ENCODE peak calls at places on chromosomes 2 and 18, in ten cellular contexts. One of them, this sample, is unnamed.

GRCh38 chr2:212970132-212970531 is 181.3 kb downstream of the IKZF2 start:
- DNase-seq in fibroblast of mammary gland: peak
- DNase-seq in GM23248: peak
- DNase-seq in astrocyte: peak
- DNase-seq in cardiac muscle cell: no peak
- DNase-seq in brain microvascular endothelial cell: no peak
- DNase-seq in GM12865: no peak
- DNase-seq in MM.1S: no peak
- DNase-seq in body of pancreas: no peak
- DNase-seq in HL-60: no peak
- DNase-seq in this sample: peak

GRCh38 chr2:149715005-149715592 is 127.5 kb upstream of the MMADHC start:
- DNase-seq in fibroblast of mammary gland: peak
- DNase-seq in GM23248: peak
- DNase-seq in astrocyte: peak
- DNase-seq in cardiac muscle cell: peak
- DNase-seq in brain microvascular endothelial cell: peak
- DNase-seq in GM12865: peak
- DNase-seq in MM.1S: peak
- DNase-seq in body of pancreas: no peak
- DNase-seq in HL-60: no peak
- DNase-seq in this sample: peak

GRCh38 chr2:72138011-72138881 is 9.4 kb downstream of the CYP26B1 start:
- DNase-seq in fibroblast of mammary gland: no peak
- DNase-seq in GM23248: no peak
- DNase-seq in astrocyte: no peak
- DNase-seq in cardiac muscle cell: peak
- DNase-seq in brain microvascular endothelial cell: no peak
- DNase-seq in GM12865: no peak
- DNase-seq in MM.1S: no peak
- DNase-seq in body of pancreas: no peak
- DNase-seq in HL-60: no peak
- DNase-seq in this sample: no peak

GRCh38 chr2:140863713-140864112 is 1267.1 kb downstream of the LRP1B start:
- DNase-seq in fibroblast of mammary gland: peak
- DNase-seq in GM23248: peak
- DNase-seq in astrocyte: peak
- DNase-seq in cardiac muscle cell: peak
- DNase-seq in brain microvascular endothelial cell: peak
- DNase-seq in GM12865: peak
- DNase-seq in MM.1S: peak
- DNase-seq in body of pancreas: no peak
- DNase-seq in HL-60: peak
- DNase-seq in this sample: peak

GRCh38 chr2:164560902-164561301 is 60.4 kb downstream of the GRB14 start:
- DNase-seq in fibroblast of mammary gland: no peak
- DNase-seq in GM23248: no peak
- DNase-seq in astrocyte: no peak
- DNase-seq in cardiac muscle cell: no peak
- DNase-seq in brain microvascular endothelial cell: no peak
- DNase-seq in GM12865: no peak
- DNase-seq in MM.1S: no peak
- DNase-seq in body of pancreas: no peak
- DNase-seq in HL-60: no peak
- DNase-seq in this sample: no peak

GRCh38 chr18:47881042-47881441 is 49.4 kb downstream of the SMAD2 start:
- DNase-seq in fibroblast of mammary gland: no peak
- DNase-seq in GM23248: no peak
- DNase-seq in astrocyte: no peak
- DNase-seq in cardiac muscle cell: no peak
- DNase-seq in brain microvascular endothelial cell: no peak
- DNase-seq in GM12865: no peak
- DNase-seq in MM.1S: no peak
- DNase-seq in body of pancreas: no peak
- DNase-seq in HL-60: no peak
- DNase-seq in this sample: no peak

GRCh38 chr2:11684894-11685460 is 15.0 kb upstream of the NTSR2 start:
- DNase-seq in fibroblast of mammary gland: no peak
- DNase-seq in GM23248: no peak
- DNase-seq in astrocyte: no peak
- DNase-seq in cardiac muscle cell: no peak
- DNase-seq in brain microvascular endothelial cell: no peak
- DNase-seq in GM12865: no peak
- DNase-seq in MM.1S: no peak
- DNase-seq in body of pancreas: no peak
- DNase-seq in HL-60: no peak
- DNase-seq in this sample: no peak

GRCh38 chr2:201406077-201406662 is 45.1 kb downstream of the TRAK2 start:
- DNase-seq in fibroblast of mammary gland: peak
- DNase-seq in GM23248: peak
- DNase-seq in astrocyte: peak
- DNase-seq in cardiac muscle cell: peak
- DNase-seq in brain microvascular endothelial cell: no peak
- DNase-seq in GM12865: no peak
- DNase-seq in MM.1S: no peak
- DNase-seq in body of pancreas: peak
- DNase-seq in HL-60: peak
- DNase-seq in this sample: peak

GRCh38 chr2:10029875-10030223 is 13.5 kb upstream of the KLF11 start:
- DNase-seq in fibroblast of mammary gland: no peak
- DNase-seq in GM23248: no peak
- DNase-seq in astrocyte: no peak
- DNase-seq in cardiac muscle cell: no peak
- DNase-seq in brain microvascular endothelial cell: no peak
- DNase-seq in GM12865: no peak
- DNase-seq in MM.1S: no peak
- DNase-seq in body of pancreas: no peak
- DNase-seq in HL-60: no peak
- DNase-seq in this sample: no peak

GRCh38 chr2:10028407-10028987 is 14.9 kb upstream of the KLF11 start:
- DNase-seq in fibroblast of mammary gland: no peak
- DNase-seq in GM23248: no peak
- DNase-seq in astrocyte: no peak
- DNase-seq in cardiac muscle cell: peak
- DNase-seq in brain microvascular endothelial cell: no peak
- DNase-seq in GM12865: peak
- DNase-seq in MM.1S: no peak
- DNase-seq in body of pancreas: no peak
- DNase-seq in HL-60: no peak
- DNase-seq in this sample: no peak

GRCh38 chr2:10027931-10028330 is 15.4 kb upstream of the KLF11 start:
- DNase-seq in fibroblast of mammary gland: no peak
- DNase-seq in GM23248: no peak
- DNase-seq in astrocyte: no peak
- DNase-seq in cardiac muscle cell: no peak
- DNase-seq in brain microvascular endothelial cell: no peak
- DNase-seq in GM12865: no peak
- DNase-seq in MM.1S: no peak
- DNase-seq in body of pancreas: no peak
- DNase-seq in HL-60: no peak
- DNase-seq in this sample: no peak

GRCh38 chr2:10030311-10030736 is 13.0 kb upstream of the KLF11 start:
- DNase-seq in fibroblast of mammary gland: no peak
- DNase-seq in GM23248: peak
- DNase-seq in astrocyte: no peak
- DNase-seq in cardiac muscle cell: no peak
- DNase-seq in brain microvascular endothelial cell: no peak
- DNase-seq in GM12865: no peak
- DNase-seq in MM.1S: no peak
- DNase-seq in body of pancreas: no peak
- DNase-seq in HL-60: no peak
- DNase-seq in this sample: no peak

DNA sequence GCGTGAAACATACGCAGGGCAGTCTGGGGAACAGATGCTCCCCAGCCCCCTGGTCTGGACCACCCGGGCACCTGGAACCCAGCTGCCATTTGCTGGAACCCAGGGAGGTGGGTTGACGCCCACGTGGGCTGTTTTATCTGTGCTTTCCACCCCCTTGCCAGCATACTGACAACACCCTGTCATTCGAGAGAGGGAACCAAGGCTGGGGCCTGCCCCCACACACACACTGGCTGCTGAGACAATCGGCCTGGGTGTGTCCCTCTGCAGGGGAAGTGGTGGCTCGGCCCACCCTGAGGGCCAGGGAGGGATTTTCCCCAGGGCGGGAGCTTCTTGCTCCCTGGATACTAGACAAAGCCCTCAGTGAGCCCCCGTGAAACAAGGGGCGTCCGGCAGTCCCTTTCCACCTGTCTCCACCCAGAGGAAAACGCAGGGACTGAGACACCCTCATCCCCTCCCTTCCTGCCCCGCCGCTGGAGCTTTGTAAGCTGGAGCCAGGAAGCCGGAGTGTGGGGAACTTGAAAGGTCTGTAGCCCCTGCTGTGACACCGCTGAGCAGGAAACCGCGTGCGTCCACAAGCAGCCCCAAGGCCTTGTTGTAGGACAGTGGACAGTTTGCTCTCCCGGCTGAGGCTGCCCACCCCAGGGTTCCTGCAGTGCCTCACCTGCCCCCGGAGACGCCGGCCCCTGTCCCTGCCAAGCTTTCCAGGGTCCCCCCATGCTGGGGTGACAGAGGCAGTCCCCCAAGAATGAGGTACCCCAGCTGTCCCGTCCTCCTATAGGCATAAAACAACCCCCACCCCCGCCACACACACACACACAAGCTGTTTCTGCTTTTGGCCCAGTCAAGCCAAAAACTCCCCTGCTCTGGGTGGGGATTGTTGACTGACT is 14.1 kb upstream of the KLF11 start:
- DNase-seq in fibroblast of mammary gland: no peak
- DNase-seq in GM23248: peak
- DNase-seq in astrocyte: no peak
- DNase-seq in cardiac muscle cell: no peak
- DNase-seq in brain microvascular endothelial cell: no peak
- DNase-seq in GM12865: peak
- DNase-seq in MM.1S: no peak
- DNase-seq in body of pancreas: no peak
- DNase-seq in HL-60: no peak
- DNase-seq in this sample: peak
- H3K4me3 ChIP-seq in fibroblast of mammary gland: no peak
- H3K4me3 ChIP-seq in GM23248: no peak
- H3K4me3 ChIP-seq in astrocyte: no peak
- H3K4me3 ChIP-seq in cardiac muscle cell: no peak
- H3K4me3 ChIP-seq in brain microvascular endothelial cell: no peak
- H3K4me3 ChIP-seq in GM12865: peak
- H3K4me3 ChIP-seq in MM.1S: no peak
- H3K4me3 ChIP-seq in body of pancreas: no peak
- H3K4me3 ChIP-seq in HL-60: no peak
- H3K4me3 ChIP-seq in this sample: no peak

DNA sequence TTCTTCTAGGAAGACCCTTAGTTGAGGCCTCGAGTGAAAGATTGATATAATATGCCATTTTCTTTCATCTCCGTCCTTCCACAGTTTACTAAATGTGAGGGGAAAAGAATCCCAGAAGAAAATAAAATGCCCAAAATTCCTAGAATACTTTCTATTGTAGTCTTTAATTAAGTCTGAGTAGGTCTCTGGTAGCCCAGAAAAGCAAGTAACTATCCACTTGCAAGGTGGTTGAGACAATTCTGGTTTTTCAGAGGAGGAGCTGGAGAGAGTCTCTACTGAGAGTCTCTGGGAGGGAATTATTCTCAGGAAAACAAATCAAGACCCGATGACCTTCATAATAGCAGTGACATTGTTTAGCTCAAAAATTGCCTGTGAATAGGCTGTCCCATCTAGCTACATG is 63.9 kb upstream of the TTC39C start:
- DNase-seq in fibroblast of mammary gland: no peak
- DNase-seq in GM23248: no peak
- DNase-seq in astrocyte: no peak
- DNase-seq in cardiac muscle cell: no peak
- DNase-seq in brain microvascular endothelial cell: no peak
- DNase-seq in GM12865: no peak
- DNase-seq in MM.1S: no peak
- DNase-seq in body of pancreas: no peak
- DNase-seq in HL-60: no peak
- DNase-seq in this sample: no peak
- H3K4me3 ChIP-seq in fibroblast of mammary gland: no peak
- H3K4me3 ChIP-seq in GM23248: no peak
- H3K4me3 ChIP-seq in astrocyte: no peak
- H3K4me3 ChIP-seq in cardiac muscle cell: no peak
- H3K4me3 ChIP-seq in brain microvascular endothelial cell: no peak
- H3K4me3 ChIP-seq in GM12865: no peak
- H3K4me3 ChIP-seq in MM.1S: no peak
- H3K4me3 ChIP-seq in body of pancreas: no peak
- H3K4me3 ChIP-seq in HL-60: no peak
- H3K4me3 ChIP-seq in this sample: no peak

DNA sequence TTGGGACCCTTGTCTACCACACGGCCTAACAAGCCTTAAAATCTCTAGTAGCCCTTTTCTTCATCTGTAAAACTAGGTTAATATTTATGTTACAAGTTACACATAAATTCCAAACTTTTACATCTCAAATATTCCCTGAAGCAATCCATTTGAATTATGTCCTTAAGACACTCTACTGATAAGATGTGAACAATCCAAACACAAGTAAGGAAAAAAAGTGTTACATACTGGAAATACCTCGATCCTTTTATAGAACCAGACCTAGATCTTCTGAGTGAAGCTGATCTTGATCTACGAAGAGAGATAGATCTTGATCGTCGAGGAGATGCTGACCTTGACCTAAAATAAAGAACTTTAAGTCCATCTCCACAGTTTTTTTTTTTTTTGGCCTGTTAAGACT is 3.3 kb downstream of the SRSF7 start:
- DNase-seq in fibroblast of mammary gland: no peak
- DNase-seq in GM23248: no peak
- DNase-seq in astrocyte: no peak
- DNase-seq in cardiac muscle cell: no peak
- DNase-seq in brain microvascular endothelial cell: no peak
- DNase-seq in GM12865: no peak
- DNase-seq in MM.1S: no peak
- DNase-seq in body of pancreas: no peak
- DNase-seq in HL-60: no peak
- DNase-seq in this sample: no peak
- H3K4me3 ChIP-seq in fibroblast of mammary gland: no peak
- H3K4me3 ChIP-seq in GM23248: no peak
- H3K4me3 ChIP-seq in astrocyte: no peak
- H3K4me3 ChIP-seq in cardiac muscle cell: peak
- H3K4me3 ChIP-seq in brain microvascular endothelial cell: no peak
- H3K4me3 ChIP-seq in GM12865: no peak
- H3K4me3 ChIP-seq in MM.1S: no peak
- H3K4me3 ChIP-seq in body of pancreas: no peak
- H3K4me3 ChIP-seq in HL-60: no peak
- H3K4me3 ChIP-seq in this sample: no peak

DNA sequence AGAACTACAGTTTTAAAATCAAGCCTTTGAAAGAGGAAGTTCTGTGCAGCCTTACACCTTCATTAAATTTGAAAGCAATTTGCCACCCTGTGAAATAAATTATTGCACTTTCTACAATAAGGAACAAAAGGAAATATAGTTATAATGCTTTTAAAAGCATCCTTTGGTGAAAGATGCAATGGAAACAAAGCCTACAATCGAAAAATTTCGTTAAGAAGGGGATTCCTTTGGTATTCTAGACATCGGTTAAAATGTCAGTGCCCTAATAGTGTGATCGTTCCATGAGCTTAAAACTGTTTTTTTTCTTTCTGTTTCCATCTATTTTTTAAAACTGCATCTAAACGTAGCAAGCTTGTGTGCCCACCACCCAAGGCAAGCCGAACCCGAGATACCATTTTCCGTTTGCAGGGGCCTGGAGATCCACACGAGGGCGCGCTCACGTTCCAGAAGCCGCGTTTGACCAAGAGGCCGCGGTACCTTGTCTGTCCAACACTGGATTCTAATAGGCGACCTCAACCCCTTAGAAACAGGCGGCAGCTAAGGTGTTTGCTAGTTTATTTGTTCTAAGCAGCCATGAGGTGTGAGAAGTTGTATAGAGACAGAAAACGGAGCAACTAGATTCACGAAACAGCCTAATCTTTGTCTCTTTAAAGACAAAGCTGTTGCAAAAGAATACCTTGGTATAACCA is 4.0 kb downstream of the HOXD11 start:
- DNase-seq in fibroblast of mammary gland: peak
- DNase-seq in GM23248: peak
- DNase-seq in astrocyte: no peak
- DNase-seq in cardiac muscle cell: peak
- DNase-seq in brain microvascular endothelial cell: no peak
- DNase-seq in GM12865: peak
- DNase-seq in MM.1S: peak
- DNase-seq in body of pancreas: no peak
- DNase-seq in HL-60: peak
- DNase-seq in this sample: peak
- H3K4me3 ChIP-seq in fibroblast of mammary gland: no peak
- H3K4me3 ChIP-seq in GM23248: peak
- H3K4me3 ChIP-seq in astrocyte: no peak
- H3K4me3 ChIP-seq in cardiac muscle cell: no peak
- H3K4me3 ChIP-seq in brain microvascular endothelial cell: no peak
- H3K4me3 ChIP-seq in GM12865: no peak
- H3K4me3 ChIP-seq in MM.1S: no peak
- H3K4me3 ChIP-seq in body of pancreas: no peak
- H3K4me3 ChIP-seq in HL-60: no peak
- H3K4me3 ChIP-seq in this sample: no peak